ENCODE peak calls at places on chromosomes 1 and 21, in ten cellular contexts. Q is small intestine; C is NCI-H1694; H is amniotic epithelial cell; G is CD8-positive, alpha-beta T cell; N is stimulated activated CD4-positive, alpha-beta T cell treated with anti-CD3 and anti-CD28 coated beads, Interleukin-1b, Interleukin-23, amount 100 ng/mL, for 48 hours; V is mucosa of descending colon; F is IMR-90; D is HAP-1; T is foreskin melanocyte. Z is an unnamed sample.

GRCh38 chr1:37177230-37177864 is 143.0 kb upstream of the GRIK3 start:
- DNase-seq in Q (peak), N (no peak), C (peak), H (no peak), D (peak), G (no peak), V (peak), F (peak), T (peak), Z (peak)

GRCh38 chr1:61271412-61271789 is 189.0 kb downstream of the NFIA start:
- DNase-seq in Q (no peak), H (no peak), F (no peak), V (no peak), G (no peak), T (no peak), D (no peak), N (peak), C (no peak), Z (no peak)

GRCh38 chr1:175822575-175822974 is 79.2 kb upstream of the TNR start:
- DNase-seq in G (no peak), N (no peak), T (no peak), H (no peak), F (peak), V (no peak), Q (no peak), D (no peak), C (no peak), Z (no peak)

GRCh38 chr1:55127827-55128343 is 87.3 kb downstream of the USP24 start:
- DNase-seq in N (peak), G (no peak), D (no peak), C (no peak), F (peak), V (no peak), T (peak), H (peak), Q (no peak), Z (no peak)

GRCh38 chr1:193411771-193412170 is 225.4 kb upstream of the B3GALT2 start:
- DNase-seq in G (no peak), V (no peak), H (no peak), C (no peak), T (no peak), N (no peak), F (no peak), Q (no peak), D (no peak), Z (no peak)

GRCh38 chr1:3530086-3530930 is 75.8 kb downstream of the ARHGEF16 start:
- DNase-seq in V (peak), H (no peak), G (no peak), T (no peak), F (no peak), Q (no peak), D (peak), N (no peak), C (peak), Z (peak)

GRCh38 chr1:51569284-51570062 is 47.4 kb upstream of the OSBPL9 start:
- DNase-seq in F (peak), G (peak), H (peak), Q (peak), D (peak), T (no peak), V (no peak), C (peak), N (peak), Z (peak)

GRCh38 chr21:29056538-29057050 is 16.9 kb downstream of the CCT8 start:
- DNase-seq in V (no peak), T (no peak), N (no peak), Q (no peak), F (no peak), G (no peak), C (no peak), D (no peak), H (peak), Z (no peak)

GRCh38 chr1:231923461-231924132 is 297.0 kb downstream of the DISC1 start:
- DNase-seq in Q (no peak), G (no peak), V (no peak), F (peak), H (no peak), C (no peak), D (no peak), T (peak), N (no peak), Z (no peak)

GRCh38 chr1:67213164-67213563 is 46.9 kb downstream of the IL23R start:
- DNase-seq in G (no peak), H (peak), D (peak), C (no peak), N (no peak), V (no peak), T (peak), F (peak), Q (peak), Z (peak)

GRCh38 chr1:185393205-185393604 is 76.2 kb upstream of the IVNS1ABP start:
- DNase-seq in D (no peak), H (no peak), V (no peak), C (no peak), Q (no peak), G (no peak), F (no peak), N (no peak), T (no peak), Z (no peak)

GRCh38 chr1:155392898-155393411 is 72.3 kb downstream of the RUSC1 start:
- DNase-seq in F (peak), V (no peak), D (peak), N (no peak), H (peak), C (no peak), T (peak), G (no peak), Q (no peak), Z (no peak)

GRCh38 chr1:91645031-91645430 is 144.4 kb downstream of the CDC7 start:
- DNase-seq in G (no peak), C (no peak), D (no peak), Q (no peak), V (no peak), N (no peak), T (no peak), H (no peak), F (peak), Z (no peak)

GRCh38 chr1:165907256-165907857 is 79.9 kb downstream of the UCK2 start:
- DNase-seq in D (no peak), H (peak), C (no peak), T (peak), N (no peak), Q (peak), F (peak), G (no peak), V (no peak), Z (no peak)

GRCh38 chr1:117036018-117036421 is 24.1 kb upstream of the TTF2 start:
- DNase-seq in G (no peak), F (no peak), C (no peak), D (no peak), H (no peak), T (no peak), V (no peak), N (no peak), Q (no peak), Z (no peak)

GRCh38 chr1:232737917-232738316 is 67.3 kb upstream of the MAP10 start:
- DNase-seq in D (no peak), H (no peak), F (no peak), C (no peak), T (no peak), G (no peak), N (no peak), V (no peak), Q (no peak), Z (no peak)

GRCh38 chr1:17582124-17582768 is 42.7 kb downstream of the ARHGEF10L start:
- DNase-seq in V (peak), G (no peak), H (no peak), T (no peak), C (no peak), D (no peak), F (no peak), Q (no peak), N (no peak), Z (no peak)

Z was measured in HT-29.